ENCODE peak calls at places on chromosomes 16 and 17, in six cellular contexts. One of them, this sample, is unnamed.

GRCh38 chr16:1088295-1089170 is 7.5 kb downstream of the C1QTNF8 start:
- DNase-seq in amygdala: no peak
- DNase-seq in Jurkat, Clone E6-1: no peak
- DNase-seq in G401: no peak
- DNase-seq in NB4: no peak
- DNase-seq in activated CD4-positive, CD25-positive, alpha-beta regulatory T cell treated with anti-CD3 and anti-CD28 coated beads, Interleukin-2, amount 50 U/mL, for 16 hours: no peak
- DNase-seq in this sample: no peak

GRCh38 chr17:2215616-2216364 is 87.8 kb downstream of the SMG6 start:
- DNase-seq in Jurkat, Clone E6-1: peak
- DNase-seq in NB4: no peak
- DNase-seq in activated CD4-positive, CD25-positive, alpha-beta regulatory T cell treated with anti-CD3 and anti-CD28 coated beads, Interleukin-2, amount 50 U/mL, for 16 hours: peak
- DNase-seq in G401: peak
- DNase-seq in amygdala: no peak
- DNase-seq in this sample: peak

GRCh38 chr16:59470556-59470955 is 736.4 kb upstream of the GOT2 start:
- DNase-seq in Jurkat, Clone E6-1: no peak
- DNase-seq in activated CD4-positive, CD25-positive, alpha-beta regulatory T cell treated with anti-CD3 and anti-CD28 coated beads, Interleukin-2, amount 50 U/mL, for 16 hours: no peak
- DNase-seq in NB4: no peak
- DNase-seq in amygdala: no peak
- DNase-seq in G401: no peak
- DNase-seq in this sample: no peak

GRCh38 chr16:71894229-71894920 is 956 bp upstream of the IST1 start:
- DNase-seq in NB4: peak
- DNase-seq in amygdala: no peak
- DNase-seq in G401: peak
- DNase-seq in Jurkat, Clone E6-1: peak
- DNase-seq in activated CD4-positive, CD25-positive, alpha-beta regulatory T cell treated with anti-CD3 and anti-CD28 coated beads, Interleukin-2, amount 50 U/mL, for 16 hours: no peak
- DNase-seq in this sample: peak

GRCh38 chr16:1089822-1090619 is 6.0 kb downstream of the C1QTNF8 start:
- DNase-seq in activated CD4-positive, CD25-positive, alpha-beta regulatory T cell treated with anti-CD3 and anti-CD28 coated beads, Interleukin-2, amount 50 U/mL, for 16 hours: no peak
- DNase-seq in NB4: no peak
- DNase-seq in G401: no peak
- DNase-seq in amygdala: no peak
- DNase-seq in Jurkat, Clone E6-1: no peak
- DNase-seq in this sample: no peak

GRCh38 chr17:50638851-50639767 is 4.4 kb downstream of the ABCC3 start:
- DNase-seq in G401: peak
- DNase-seq in Jurkat, Clone E6-1: no peak
- DNase-seq in activated CD4-positive, CD25-positive, alpha-beta regulatory T cell treated with anti-CD3 and anti-CD28 coated beads, Interleukin-2, amount 50 U/mL, for 16 hours: no peak
- DNase-seq in NB4: peak
- DNase-seq in amygdala: no peak
- DNase-seq in this sample: no peak

GRCh38 chr17:81941484-81942166 is 4.5 kb upstream of the PYCR1 start:
- DNase-seq in amygdala: no peak
- DNase-seq in G401: no peak
- DNase-seq in NB4: no peak
- DNase-seq in activated CD4-positive, CD25-positive, alpha-beta regulatory T cell treated with anti-CD3 and anti-CD28 coated beads, Interleukin-2, amount 50 U/mL, for 16 hours: no peak
- DNase-seq in Jurkat, Clone E6-1: no peak
- DNase-seq in this sample: no peak

GRCh38 chr16:86221085-86221484 is 289.2 kb upstream of the FOXF1 start:
- DNase-seq in activated CD4-positive, CD25-positive, alpha-beta regulatory T cell treated with anti-CD3 and anti-CD28 coated beads, Interleukin-2, amount 50 U/mL, for 16 hours: no peak
- DNase-seq in G401: no peak
- DNase-seq in Jurkat, Clone E6-1: no peak
- DNase-seq in amygdala: no peak
- DNase-seq in NB4: no peak
- DNase-seq in this sample: no peak

GRCh38 chr17:41739661-41740352 is 5.4 kb upstream of the HAP1 start:
- DNase-seq in NB4: no peak
- DNase-seq in G401: no peak
- DNase-seq in activated CD4-positive, CD25-positive, alpha-beta regulatory T cell treated with anti-CD3 and anti-CD28 coated beads, Interleukin-2, amount 50 U/mL, for 16 hours: no peak
- DNase-seq in amygdala: no peak
- DNase-seq in Jurkat, Clone E6-1: no peak
- DNase-seq in this sample: no peak

GRCh38 chr17:17812211-17813054 is 24.4 kb downstream of the SREBF1 start:
- DNase-seq in NB4: peak
- DNase-seq in G401: peak
- DNase-seq in activated CD4-positive, CD25-positive, alpha-beta regulatory T cell treated with anti-CD3 and anti-CD28 coated beads, Interleukin-2, amount 50 U/mL, for 16 hours: peak
- DNase-seq in Jurkat, Clone E6-1: no peak
- DNase-seq in amygdala: peak
- DNase-seq in this sample: peak

GRCh38 chr17:14792751-14793150 is 472.4 kb downstream of the PMP22 start:
- DNase-seq in amygdala: no peak
- DNase-seq in NB4: no peak
- DNase-seq in Jurkat, Clone E6-1: no peak
- DNase-seq in G401: no peak
- DNase-seq in activated CD4-positive, CD25-positive, alpha-beta regulatory T cell treated with anti-CD3 and anti-CD28 coated beads, Interleukin-2, amount 50 U/mL, for 16 hours: no peak
- DNase-seq in this sample: no peak

GRCh38 chr17:17783121-17783824 is 53.5 kb downstream of the SREBF1 start:
- DNase-seq in G401: peak
- DNase-seq in Jurkat, Clone E6-1: no peak
- DNase-seq in activated CD4-positive, CD25-positive, alpha-beta regulatory T cell treated with anti-CD3 and anti-CD28 coated beads, Interleukin-2, amount 50 U/mL, for 16 hours: no peak
- DNase-seq in amygdala: no peak
- DNase-seq in NB4: peak
- DNase-seq in this sample: peak

GRCh38 chr16:12403746-12404658 is 399.7 kb downstream of the CPPED1 start:
- DNase-seq in activated CD4-positive, CD25-positive, alpha-beta regulatory T cell treated with anti-CD3 and anti-CD28 coated beads, Interleukin-2, amount 50 U/mL, for 16 hours: no peak
- DNase-seq in amygdala: no peak
- DNase-seq in Jurkat, Clone E6-1: peak
- DNase-seq in G401: no peak
- DNase-seq in NB4: no peak
- DNase-seq in this sample: no peak

GRCh38 chr17:50934672-50935200 is 68.6 kb upstream of the TOB1 start:
- DNase-seq in amygdala: no peak
- DNase-seq in activated CD4-positive, CD25-positive, alpha-beta regulatory T cell treated with anti-CD3 and anti-CD28 coated beads, Interleukin-2, amount 50 U/mL, for 16 hours: no peak
- DNase-seq in Jurkat, Clone E6-1: no peak
- DNase-seq in NB4: no peak
- DNase-seq in G401: no peak
- DNase-seq in this sample: no peak

GRCh38 chr16:72014675-72015074 is 6.1 kb downstream of the DHODH start:
- DNase-seq in activated CD4-positive, CD25-positive, alpha-beta regulatory T cell treated with anti-CD3 and anti-CD28 coated beads, Interleukin-2, amount 50 U/mL, for 16 hours: no peak
- DNase-seq in Jurkat, Clone E6-1: no peak
- DNase-seq in NB4: no peak
- DNase-seq in amygdala: no peak
- DNase-seq in G401: no peak
- DNase-seq in this sample: no peak

GRCh38 chr16:19912445-19913305 is 28.0 kb upstream of the GPRC5B start:
- DNase-seq in G401: no peak
- DNase-seq in NB4: peak
- DNase-seq in amygdala: no peak
- DNase-seq in Jurkat, Clone E6-1: no peak
- DNase-seq in activated CD4-positive, CD25-positive, alpha-beta regulatory T cell treated with anti-CD3 and anti-CD28 coated beads, Interleukin-2, amount 50 U/mL, for 16 hours: no peak
- DNase-seq in this sample: no peak

GRCh38 chr17:38720941-38721340 is 9.2 kb upstream of the CISD3 start:
- DNase-seq in activated CD4-positive, CD25-positive, alpha-beta regulatory T cell treated with anti-CD3 and anti-CD28 coated beads, Interleukin-2, amount 50 U/mL, for 16 hours: no peak
- DNase-seq in Jurkat, Clone E6-1: no peak
- DNase-seq in NB4: no peak
- DNase-seq in amygdala: no peak
- DNase-seq in G401: no peak
- DNase-seq in this sample: no peak